ENCODE peak calls at places on chromosomes 11 and 22, in ten cellular contexts. W is hippocampal formation; X is stomach; A is central memory CD4-positive, alpha-beta T cell; J is cardiac fibroblast; D is NCI-H82; U is stimulated activated CD4-positive, alpha-beta T cell treated with anti-CD3 and anti-CD28 coated beads, Interleukin-2, amount 100 ng/mL, for 48 hours; M is A673; C is NAMALWA; V is left cardiac atrium. G is an unnamed sample.
A peak's percentile ranks its signal among the peaks of the same experiment; 100 is the strongest.

GRCh38 chr11:126791446-126791845 is 209.1 kb downstream of the KIRREL3 start:
- DNase-seq in C (no peak), W (no peak), X (no peak), A (no peak), U (no peak), D (no peak), J (no peak), M (no peak), V (no peak), G (no peak)

GRCh38 chr11:115760528-115760837 is 256.3 kb upstream of the CADM1 start:
- DNase-seq in W (no peak), J (no peak), X (no peak), D (no peak), U (no peak), M (no peak), V (no peak), A (no peak), C (no peak), G (peak; percentile 41)

GRCh38 chr11:121421149-121421906 is 30.8 kb upstream of the SORL1 start:
- DNase-seq in V (no peak), D (peak; percentile 28), J (no peak), M (no peak), U (no peak), A (no peak), C (no peak), X (no peak), W (no peak), G (no peak)

GRCh38 chr22:27686534-27686933 is 115.0 kb downstream of the MN1 start:
- DNase-seq in J (peak; percentile 97), C (no peak), X (peak; percentile 87), M (no peak), V (peak; percentile 89), D (no peak), A (no peak), W (peak; percentile 87), U (no peak), G (peak; percentile 87)

GRCh38 chr11:133934599-133935550 is 21.9 kb downstream of the IGSF9B start:
- DNase-seq in V (peak; percentile 86), X (no peak), M (peak; percentile 84), W (peak; percentile 90), U (no peak), C (peak; percentile 32), A (no peak), D (no peak), J (peak; percentile 91), G (peak; percentile 92)

GRCh38 chr22:19664406-19664805 is 49.9 kb upstream of the SEPTIN5 start:
- DNase-seq in D (no peak), A (no peak), C (no peak), U (no peak), X (no peak), V (no peak), W (no peak), J (peak; percentile 8), M (no peak), G (no peak)

GRCh38 chr22:33780761-33781160 is 139.5 kb downstream of the LARGE1 start:
- DNase-seq in V (no peak), C (no peak), J (no peak), M (no peak), X (no peak), W (no peak), A (no peak), U (no peak), D (no peak), G (no peak)

GRCh38 chr22:49514656-49515055 is 313.0 kb downstream of the BRD1 start:
- DNase-seq in J (no peak), D (no peak), X (peak; percentile 7), A (no peak), C (no peak), M (no peak), V (no peak), W (peak; percentile 15), U (no peak), G (no peak)

GRCh38 chr11:17573526-17573925 is 26.5 kb downstream of the OTOG start:
- DNase-seq in A (no peak), X (no peak), V (no peak), J (no peak), M (no peak), C (no peak), U (no peak), D (no peak), W (no peak), G (no peak)

GRCh38 chr11:116890193-116890592 is 52.8 kb upstream of the APOA1 start:
- DNase-seq in J (no peak), D (no peak), A (no peak), X (no peak), U (no peak), V (no peak), M (no peak), W (no peak), C (no peak), G (no peak)

GRCh38 chr11:64537876-64538275 is 53.1 kb upstream of the SLC22A12 start:
- DNase-seq in J (no peak), W (no peak), C (no peak), D (no peak), U (no peak), M (no peak), X (no peak), A (no peak), V (no peak), G (no peak)

GRCh38 chr11:68331338-68331947 is 19.1 kb downstream of the LRP5 start:
- DNase-seq in X (no peak), J (peak; percentile 41), U (no peak), V (no peak), A (no peak), W (no peak), M (no peak), D (no peak), C (no peak), G (peak; percentile 39)

GRCh38 chr11:74255741-74256369 is 55.6 kb downstream of the P4HA3 start:
- DNase-seq in V (peak; percentile 33), C (peak; percentile 83), X (peak; percentile 57), D (peak; percentile 65), U (peak; percentile 41), A (peak; percentile 39), M (peak; percentile 78), W (peak; percentile 43), J (peak; percentile 76), G (peak; percentile 41)

GRCh38 chr11:15818132-15818842 is 538.1 kb downstream of the SOX6 start:
- DNase-seq in V (no peak), A (no peak), X (no peak), D (no peak), J (no peak), M (no peak), U (no peak), W (no peak), C (no peak), G (no peak)

GRCh38 chr11:116263020-116263419 is 509.8 kb downstream of the BUD13 start:
- DNase-seq in C (no peak), U (no peak), A (no peak), M (no peak), W (no peak), D (no peak), J (no peak), V (no peak), X (no peak), G (no peak)

GRCh38 chr11:6695377-6695776 is 12.2 kb upstream of the MRPL17 start:
- DNase-seq in X (no peak), A (no peak), W (no peak), U (no peak), D (no peak), V (no peak), C (no peak), M (peak; percentile 37), J (peak; percentile 86), G (no peak)

GRCh38 chr11:2089536-2090165 is 49.5 kb downstream of the IGF2 start:
- DNase-seq in U (peak; percentile 36), X (peak; percentile 24), J (peak; percentile 27), A (peak; percentile 13), V (no peak), W (no peak), M (peak; percentile 33), C (peak; percentile 95), D (peak; percentile 69), G (peak; percentile 11)

GRCh38 chr22:24730864-24731263 is 43.7 kb downstream of the PIWIL3 start:
- DNase-seq in D (no peak), X (no peak), A (no peak), V (no peak), W (no peak), J (no peak), C (no peak), U (no peak), M (no peak), G (no peak)

GRCh38 chr11:43772733-43773132 is 92.2 kb downstream of the HSD17B12 start:
- DNase-seq in A (no peak), W (no peak), U (no peak), D (no peak), V (no peak), J (no peak), X (no peak), C (no peak), M (no peak), G (no peak)

GRCh38 chr11:76234704-76235232 is 28.5 kb upstream of the WNT11 start:
- DNase-seq in D (no peak), J (no peak), M (no peak), V (peak; percentile 66), C (peak; percentile 80), W (no peak), X (peak; percentile 26), A (no peak), U (peak; percentile 15), G (peak; percentile 50)

GRCh38 chr11:128508785-128509518 is 78.4 kb downstream of the ETS1 start:
- DNase-seq in A (no peak), X (no peak), W (no peak), J (no peak), V (no peak), D (no peak), U (no peak), M (no peak), C (no peak), G (no peak)

G was measured in heart left ventricle.